ENCODE peak calls at places on chromosomes 3 and 15, in five cellular contexts. One of them, this sample, is unnamed.

GRCh38 chr3:4633078-4634004 is 140.2 kb downstream of the ITPR1 start:
- DNase-seq in GM06990: peak
- DNase-seq in A549: peak
- DNase-seq in HFFc6: peak
- DNase-seq in NCI-H510A treated with DMSO at 0.1 percent for 48 hours: peak
- DNase-seq in this sample: peak

GRCh38 chr3:122186372-122186771 is 2.9 kb downstream of the CASR start:
- DNase-seq in NCI-H510A treated with DMSO at 0.1 percent for 48 hours: no peak
- DNase-seq in A549: no peak
- DNase-seq in HFFc6: no peak
- DNase-seq in GM06990: no peak
- DNase-seq in this sample: no peak

GRCh38 chr3:127964053-127964452 is 49.0 kb downstream of the KBTBD12 start:
- DNase-seq in A549: peak
- DNase-seq in GM06990: no peak
- DNase-seq in HFFc6: no peak
- DNase-seq in NCI-H510A treated with DMSO at 0.1 percent for 48 hours: peak
- DNase-seq in this sample: no peak

GRCh38 chr15:98875309-98875708 is 132.3 kb downstream of the PGPEP1L start:
- DNase-seq in GM06990: no peak
- DNase-seq in NCI-H510A treated with DMSO at 0.1 percent for 48 hours: no peak
- DNase-seq in A549: no peak
- DNase-seq in HFFc6: peak
- DNase-seq in this sample: no peak

GRCh38 chr15:88894819-88895767 is at the start of gene HAPLN3:
- DNase-seq in A549: peak
- DNase-seq in HFFc6: no peak
- DNase-seq in NCI-H510A treated with DMSO at 0.1 percent for 48 hours: no peak
- DNase-seq in GM06990: no peak
- DNase-seq in this sample: peak

GRCh38 chr15:63054985-63055384 is 12.4 kb downstream of the TPM1 start:
- DNase-seq in HFFc6: no peak
- DNase-seq in GM06990: no peak
- DNase-seq in A549: peak
- DNase-seq in NCI-H510A treated with DMSO at 0.1 percent for 48 hours: peak
- DNase-seq in this sample: no peak

GRCh38 chr3:30370681-30371271 is 235.6 kb upstream of the TGFBR2 start:
- DNase-seq in A549: peak
- DNase-seq in GM06990: no peak
- DNase-seq in NCI-H510A treated with DMSO at 0.1 percent for 48 hours: no peak
- DNase-seq in HFFc6: peak
- DNase-seq in this sample: no peak

GRCh38 chr15:96115642-96116041 is 214.9 kb upstream of the NR2F2 start:
- DNase-seq in A549: no peak
- DNase-seq in NCI-H510A treated with DMSO at 0.1 percent for 48 hours: no peak
- DNase-seq in HFFc6: peak
- DNase-seq in GM06990: no peak
- DNase-seq in this sample: no peak

GRCh38 chr15:81047948-81048347 is 47.2 kb downstream of the TLNRD1 start:
- DNase-seq in GM06990: no peak
- DNase-seq in A549: no peak
- DNase-seq in NCI-H510A treated with DMSO at 0.1 percent for 48 hours: no peak
- DNase-seq in HFFc6: no peak
- DNase-seq in this sample: no peak

GRCh38 chr15:50907866-50908208 is 646 bp upstream of the AP4E1 start:
- DNase-seq in HFFc6: peak
- DNase-seq in A549: peak
- DNase-seq in GM06990: no peak
- DNase-seq in NCI-H510A treated with DMSO at 0.1 percent for 48 hours: peak
- DNase-seq in this sample: peak

GRCh38 chr3:194296448-194296831 is 54.7 kb downstream of the CPN2 start:
- DNase-seq in GM06990: no peak
- DNase-seq in NCI-H510A treated with DMSO at 0.1 percent for 48 hours: no peak
- DNase-seq in A549: peak
- DNase-seq in HFFc6: peak
- DNase-seq in this sample: no peak

This sample was measured in effector memory CD8-positive, alpha-beta T cell.